ENCODE peak calls at places on chromosomes 6 and 20, in five cellular contexts. Z is CD8-positive, alpha-beta memory T cell; K is AG10803; R is HFFc6; D is WTC11. C is an unnamed sample.

GRCh38 chr6:150008588-150008987 is 16.7 kb downstream of the RAET1L start:
- DNase-seq in Z (no peak), K (no peak), R (no peak), D (no peak), C (no peak)

GRCh38 chr6:105087571-105088211 is 92.1 kb downstream of the POPDC3 start:
- DNase-seq in Z (peak), K (peak), R (peak), D (no peak), C (peak)

GRCh38 chr6:168133186-168133585 is 54.2 kb upstream of the FRMD1 start:
- DNase-seq in Z (no peak), K (peak), R (no peak), D (no peak), C (no peak)

GRCh38 chr6:161228096-161228495 is 45.8 kb downstream of the AGPAT4 start:
- DNase-seq in Z (no peak), K (peak), R (no peak), D (no peak), C (no peak)

GRCh38 chr20:37921341-37921929 is 18.5 kb downstream of the VSTM2L start:
- DNase-seq in Z (no peak), K (no peak), R (no peak), D (no peak), C (no peak)

GRCh38 chr20:33444797-33445560 is 1.4 kb upstream of the SNTA1 start:
- DNase-seq in Z (no peak), K (no peak), R (no peak), D (peak), C (peak)

GRCh38 chr6:1621328-1621701 is 11.6 kb downstream of the FOXC1 start:
- DNase-seq in Z (no peak), K (no peak), R (no peak), D (no peak), C (no peak)

GRCh38 chr6:80366721-80367120 is 260.2 kb downstream of the BCKDHB start:
- DNase-seq in Z (no peak), K (peak), R (no peak), D (no peak), C (no peak)

GRCh38 chr6:132063738-132064137 is 112.6 kb upstream of the CCN2 start:
- DNase-seq in Z (no peak), K (peak), R (peak), D (no peak), C (no peak)

GRCh38 chr6:143607959-143608358 is 69.8 kb upstream of the PHACTR2 start:
- DNase-seq in Z (no peak), K (no peak), R (no peak), D (no peak), C (no peak)

GRCh38 chr20:48959902-48960550 is 38.5 kb downstream of the ARFGEF2 start:
- DNase-seq in Z (no peak), K (no peak), R (no peak), D (no peak), C (no peak)

GRCh38 chr20:50194831-50195523 is 4.3 kb downstream of the CEBPB start:
- DNase-seq in Z (no peak), K (no peak), R (no peak), D (no peak), C (no peak)

GRCh38 chr20:44206132-44206531 is 4.4 kb downstream of the OSER1 start:
- DNase-seq in Z (no peak), K (no peak), R (no peak), D (no peak), C (no peak)

GRCh38 chr20:41523857-41524256 is 94.3 kb downstream of the CHD6 start:
- DNase-seq in Z (no peak), K (no peak), R (no peak), D (no peak), C (no peak)

C was measured in CD8-positive, alpha-beta T cell.